ENCODE peak calls at places on chromosomes 13 and 19, in ten cellular contexts. I is CD4-positive, alpha-beta memory T cell; Q is CD8-positive, alpha-beta T cell; L is heart left ventricle; R is ascending aorta; W is aorta; G is body of pancreas; T is adipocyte; B is cardiac muscle cell; O is sigmoid colon. M is an unnamed sample.

GRCh38 chr19:4375164-4375619 is 25.2 kb downstream of the SH3GL1 start:
- DNase-seq in I (no peak), Q (no peak), L (no peak), R (no peak), W (peak), G (peak), T (no peak), B (peak), O (peak), M (no peak)

GRCh38 chr19:29015569-29015968 is 197.4 kb downstream of the UQCRFS1 start:
- DNase-seq in I (no peak), Q (no peak), L (no peak), R (no peak), W (no peak), G (no peak), T (no peak), B (no peak), O (no peak), M (no peak)

GRCh38 chr13:49731766-49732165 is 40.5 kb upstream of the EBPL start:
- DNase-seq in I (no peak), Q (no peak), L (no peak), R (no peak), W (no peak), G (no peak), T (peak), B (no peak), O (no peak), M (no peak)

GRCh38 chr13:110506859-110507566 is 54.5 kb downstream of the RAB20 start:
- DNase-seq in I (no peak), Q (no peak), L (peak), R (peak), W (peak), G (peak), T (no peak), B (peak), O (peak), M (no peak)

GRCh38 chr19:14435320-14436050 is 2.4 kb downstream of the PKN1 start:
- DNase-seq in I (no peak), Q (no peak), L (no peak), R (no peak), W (no peak), G (no peak), T (no peak), B (no peak), O (no peak), M (no peak)

GRCh38 chr13:87344176-87344575 is 327.0 kb upstream of the SLITRK5 start:
- DNase-seq in I (no peak), Q (no peak), L (no peak), R (no peak), W (no peak), G (no peak), T (no peak), B (no peak), O (no peak), M (no peak)

GRCh38 chr19:33296473-33297060 is 5.8 kb downstream of the CEBPA start:
- DNase-seq in I (no peak), Q (no peak), L (no peak), R (no peak), W (no peak), G (no peak), T (no peak), B (no peak), O (peak), M (no peak)

GRCh38 chr13:97212540-97213146 is 9.5 kb upstream of the MBNL2 start:
- DNase-seq in I (no peak), Q (no peak), L (no peak), R (no peak), W (no peak), G (peak), T (peak), B (no peak), O (no peak), M (peak)

GRCh38 chr19:43504426-43505185 is at the start of gene PHLDB3:
- DNase-seq in I (peak), Q (peak), L (peak), R (peak), W (no peak), G (peak), T (peak), B (peak), O (peak), M (no peak)

GRCh38 chr13:94479559-94480095 is at the start of gene DCT:
- DNase-seq in I (no peak), Q (no peak), L (no peak), R (no peak), W (no peak), G (no peak), T (no peak), B (no peak), O (no peak), M (no peak)

GRCh38 chr19:11018743-11019142 is 57.9 kb downstream of the SMARCA4 start:
- DNase-seq in I (no peak), Q (no peak), L (no peak), R (no peak), W (no peak), G (no peak), T (no peak), B (no peak), O (no peak), M (no peak)

GRCh38 chr13:54367639-54368271 is 1339.1 kb downstream of the OLFM4 start:
- DNase-seq in I (no peak), Q (no peak), L (no peak), R (no peak), W (no peak), G (no peak), T (no peak), B (no peak), O (no peak), M (no peak)

GRCh38 chr13:74009100-74009668 is 125.0 kb downstream of the KLF12 start:
- DNase-seq in I (no peak), Q (no peak), L (no peak), R (no peak), W (no peak), G (no peak), T (no peak), B (no peak), O (no peak), M (no peak)

GRCh38 chr19:13031917-13032623 is 36.8 kb downstream of the NFIX start:
- DNase-seq in I (no peak), Q (no peak), L (no peak), R (peak), W (peak), G (no peak), T (peak), B (no peak), O (no peak), M (no peak)

GRCh38 chr13:22757530-22758120 is 423.2 kb upstream of the SGCG start:
- DNase-seq in I (no peak), Q (no peak), L (no peak), R (no peak), W (no peak), G (no peak), T (peak), B (peak), O (no peak), M (no peak)

GRCh38 chr19:52542984-52543664 is 15.7 kb downstream of the ZNF808 start:
- DNase-seq in I (peak), Q (peak), L (no peak), R (no peak), W (no peak), G (no peak), T (no peak), B (no peak), O (no peak), M (no peak)

GRCh38 chr13:92307752-92308151 is 909.3 kb downstream of the GPC5 start:
- DNase-seq in I (no peak), Q (no peak), L (no peak), R (no peak), W (no peak), G (no peak), T (no peak), B (no peak), O (no peak), M (no peak)

GRCh38 chr19:41995959-41996797 is 2.1 kb upstream of the ATP1A3 start:
- DNase-seq in I (no peak), Q (no peak), L (no peak), R (no peak), W (no peak), G (no peak), T (no peak), B (no peak), O (no peak), M (peak)

GRCh38 chr13:106348032-106348431 is 187.4 kb downstream of the EFNB2 start:
- DNase-seq in I (no peak), Q (no peak), L (no peak), R (no peak), W (no peak), G (no peak), T (peak), B (peak), O (no peak), M (no peak)

GRCh38 chr19:2326699-2327360 is 1.6 kb downstream of the LSM7 start:
- DNase-seq in I (peak), Q (no peak), L (no peak), R (no peak), W (no peak), G (no peak), T (no peak), B (no peak), O (no peak), M (no peak)
- H3K4me3 ChIP-seq in I (no peak), Q (peak), L (no peak), R (peak), W (no peak), G (no peak), T (peak), B (no peak), O (no peak), M (peak)

GRCh38 chr19:17942181-17942580 is 9.4 kb downstream of the CCDC124 start:
- DNase-seq in I (no peak), Q (no peak), L (no peak), R (no peak), W (no peak), G (no peak), T (no peak), B (no peak), O (no peak), M (no peak)

GRCh38 chr19:17946965-17947784 is 14.4 kb downstream of the CCDC124 start:
- DNase-seq in I (no peak), Q (no peak), L (no peak), R (no peak), W (peak), G (no peak), T (no peak), B (no peak), O (no peak), M (no peak)

GRCh38 chr19:17943284-17944221 is 10.7 kb downstream of the CCDC124 start:
- DNase-seq in I (no peak), Q (no peak), L (no peak), R (no peak), W (no peak), G (no peak), T (no peak), B (peak), O (no peak), M (peak)

GRCh38 chr19:17944301-17944700 is 11.5 kb downstream of the CCDC124 start:
- DNase-seq in I (no peak), Q (no peak), L (no peak), R (no peak), W (no peak), G (no peak), T (peak), B (no peak), O (peak), M (peak)

GRCh38 chr19:17942582-17943283 is 9.9 kb downstream of the CCDC124 start:
- DNase-seq in I (no peak), Q (no peak), L (no peak), R (no peak), W (no peak), G (no peak), T (no peak), B (no peak), O (no peak), M (no peak)
- H3K4me3 ChIP-seq in I (no peak), Q (no peak), L (no peak), R (no peak), W (no peak), G (no peak), T (no peak), B (no peak), O (no peak), M (peak)

GRCh38 chr13:46894534-46894906 is 2.3 kb downstream of the HTR2A start:
- DNase-seq in I (no peak), Q (no peak), L (no peak), R (no peak), W (no peak), G (no peak), T (no peak), B (no peak), O (no peak), M (peak)
- H3K4me3 ChIP-seq in I (no peak), Q (no peak), L (peak), R (peak), W (peak), G (peak), T (peak), B (peak), O (peak), M (peak)

DNA sequence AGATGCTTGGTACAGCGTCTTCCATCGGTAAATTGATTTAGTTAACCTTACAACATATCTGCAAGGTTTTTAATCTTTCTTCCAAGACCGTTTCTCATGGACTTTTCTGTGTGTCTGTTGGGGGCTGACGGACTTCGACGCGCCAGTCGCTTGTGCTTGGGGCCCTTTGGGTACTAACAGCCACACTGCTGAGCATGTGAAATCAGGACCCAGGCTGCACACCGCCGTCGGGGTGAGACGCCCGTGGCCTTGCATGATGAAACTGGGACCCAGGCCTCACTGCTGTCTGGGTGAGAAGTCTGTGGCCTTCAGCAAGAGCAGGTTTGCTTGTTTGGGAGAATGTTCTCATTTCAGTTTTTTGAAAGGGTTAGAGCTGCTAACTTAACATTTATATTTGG is 9.8 kb downstream of the ATP4B start:
- DNase-seq in I (no peak), Q (no peak), L (peak), R (no peak), W (peak), G (peak), T (no peak), B (no peak), O (peak), M (no peak)
- H3K4me3 ChIP-seq in I (no peak), Q (no peak), L (no peak), R (no peak), W (no peak), G (no peak), T (no peak), B (no peak), O (no peak), M (no peak)

GRCh38 chr13:75760182-75760981 is 124.3 kb downstream of the LMO7 start:
- DNase-seq in I (no peak), Q (no peak), L (peak), R (no peak), W (no peak), G (peak), T (no peak), B (peak), O (no peak), M (no peak)
- H3K4me3 ChIP-seq in I (peak), Q (peak), L (peak), R (peak), W (peak), G (peak), T (peak), B (peak), O (no peak), M (no peak)